ENCODE peak calls at places on chromosome 13, in seven cellular contexts. G, T, C, J, P, R and Y are unnamed samples.

GRCh38 chr13:59914556-59914955 is 249.2 kb downstream of the DIAPH3 start:
- DNase-seq in G (no peak), T (no peak), C (no peak), J (no peak), P (no peak), R (peak), Y (no peak)

GRCh38 chr13:23551213-23552008 is 18.8 kb upstream of the TNFRSF19 start:
- DNase-seq in G (no peak), T (no peak), C (no peak), J (no peak), P (no peak), R (no peak), Y (no peak)

GRCh38 chr13:39189778-39190177 is 151.5 kb downstream of the NHLRC3 start:
- DNase-seq in G (no peak), T (no peak), C (no peak), J (no peak), P (no peak), R (no peak), Y (no peak)

GRCh38 chr13:96629331-96629730 is 364.9 kb downstream of the OXGR1 start:
- DNase-seq in G (no peak), T (no peak), C (no peak), J (no peak), P (no peak), R (no peak), Y (no peak)

GRCh38 chr13:94481966-94482365 is 2.5 kb upstream of the DCT start:
- DNase-seq in G (no peak), T (no peak), C (no peak), J (no peak), P (peak), R (peak), Y (no peak)

GRCh38 chr13:96294930-96295657 is 205.2 kb downstream of the HS6ST3 start:
- DNase-seq in G (no peak), T (no peak), C (no peak), J (no peak), P (no peak), R (no peak), Y (no peak)

GRCh38 chr13:43364210-43365041 is 341.0 kb downstream of the DNAJC15 start:
- DNase-seq in G (no peak), T (no peak), C (no peak), J (no peak), P (no peak), R (peak), Y (no peak)

GRCh38 chr13:106573279-106573831 is 5.4 kb upstream of the ARGLU1 start:
- DNase-seq in G (no peak), T (no peak), C (no peak), J (no peak), P (no peak), R (peak), Y (no peak)

GRCh38 chr13:71775946-71776345 is 91.1 kb downstream of the DACH1 start:
- DNase-seq in G (no peak), T (no peak), C (no peak), J (no peak), P (no peak), R (no peak), Y (no peak)